ENCODE peak calls at places on chromosomes 7 and 10, in ten cellular contexts. F is brain microvascular endothelial cell; D is naive thymus-derived CD4-positive, alpha-beta T cell; O is HepG2; L is mammary epithelial cell; E is hepatocyte; I is spleen; P is bronchial epithelial cell; N is CD4-positive, CD25-positive, alpha-beta regulatory T cell; R is AG10803. T is an unnamed sample.

GRCh38 chr7:17030559-17030958 is 148.8 kb upstream of the AGR3 start:
- DNase-seq in D (no peak), R (no peak), L (no peak), P (no peak), E (no peak), N (peak), O (no peak), F (no peak), I (no peak), T (no peak)

GRCh38 chr10:31374146-31374696 is 55.2 kb downstream of the ZEB1 start:
- DNase-seq in R (peak), P (no peak), D (no peak), F (no peak), L (no peak), N (no peak), I (no peak), E (no peak), O (no peak), T (no peak)

GRCh38 chr10:70255329-70256299 is 22.4 kb upstream of the PPA1 start:
- DNase-seq in L (peak), I (no peak), E (no peak), P (peak), F (no peak), R (peak), O (peak), D (no peak), N (peak), T (peak)

GRCh38 chr10:97498841-97499560 is at the start of gene UBTD1:
- DNase-seq in F (no peak), O (peak), L (peak), P (peak), I (no peak), E (peak), R (peak), D (no peak), N (peak), T (peak)

GRCh38 chr10:47028466-47028865 is 117.2 kb downstream of the PTPN20 start:
- DNase-seq in F (no peak), D (peak), E (no peak), I (peak), L (no peak), P (no peak), R (no peak), N (no peak), O (no peak), T (no peak)

GRCh38 chr7:1947586-1948217 is 277.6 kb downstream of the ELFN1 start:
- DNase-seq in N (no peak), O (no peak), P (no peak), D (no peak), L (no peak), E (no peak), I (peak), F (no peak), R (no peak), T (peak)

GRCh38 chr7:7103343-7104313 is 78.7 kb upstream of the C1GALT1 start:
- DNase-seq in E (peak), I (peak), F (peak), R (peak), D (no peak), L (peak), O (peak), N (peak), P (peak), T (peak)

GRCh38 chr10:97408496-97408992 is 7.4 kb upstream of the RRP12 start:
- DNase-seq in E (no peak), F (no peak), N (no peak), I (no peak), D (no peak), O (peak), P (peak), L (peak), R (no peak), T (no peak)

GRCh38 chr10:784759-785538 is 95.5 kb upstream of the DIP2C start:
- DNase-seq in F (peak), I (peak), E (peak), R (peak), N (peak), O (no peak), L (peak), D (peak), P (peak), T (peak)

GRCh38 chr10:44756235-44756634 is 154.9 kb upstream of the TMEM72 start:
- DNase-seq in F (peak), P (peak), I (no peak), N (no peak), D (no peak), O (no peak), L (peak), R (peak), E (no peak), T (no peak)

GRCh38 chr7:12802070-12802469 is 114.6 kb downstream of the ARL4A start:
- DNase-seq in F (no peak), D (no peak), P (peak), E (peak), L (peak), R (no peak), O (no peak), I (no peak), N (no peak), T (no peak)

GRCh38 chr10:124138195-124138882 is 44.9 kb upstream of the CHST15 start:
- DNase-seq in E (no peak), D (no peak), N (no peak), L (no peak), I (no peak), O (no peak), R (peak), P (no peak), F (no peak), T (peak)

GRCh38 chr7:94687810-94688209 is 31.9 kb upstream of the SGCE start:
- DNase-seq in R (peak), P (no peak), F (no peak), N (no peak), I (no peak), O (no peak), E (no peak), D (no peak), L (no peak), T (no peak)

GRCh38 chr10:125023862-125024495 is 82.1 kb downstream of the ZRANB1 start:
- DNase-seq in R (peak), P (no peak), E (no peak), O (no peak), D (no peak), F (no peak), L (no peak), I (no peak), N (no peak), T (peak)

GRCh38 chr10:98528785-98529183 is 82.0 kb upstream of the HPS1 start:
- DNase-seq in N (no peak), F (no peak), L (no peak), I (no peak), O (no peak), P (no peak), R (no peak), E (no peak), D (no peak), T (no peak)

GRCh38 chr10:68665841-68666240 is 55.2 kb upstream of the CCAR1 start:
- DNase-seq in L (peak), E (no peak), N (no peak), O (no peak), F (peak), R (peak), D (no peak), P (no peak), I (no peak), T (no peak)

GRCh38 chr7:152544481-152544927 is 108.7 kb upstream of the KMT2C start:
- DNase-seq in R (no peak), D (no peak), O (no peak), N (no peak), F (no peak), E (peak), L (no peak), I (no peak), P (no peak), T (no peak)

GRCh38 chr10:6274040-6274439 is 71.3 kb downstream of the PFKFB3 start:
- DNase-seq in N (no peak), P (peak), F (no peak), R (peak), I (no peak), D (no peak), L (no peak), O (peak), E (no peak), T (no peak)

GRCh38 chr7:101066858-101067227 is 18.4 kb upstream of the TRIM56 start:
- DNase-seq in L (no peak), D (no peak), O (no peak), I (peak), P (no peak), R (no peak), N (no peak), F (peak), E (no peak), T (peak)

GRCh38 chr7:140517546-140518369 is 38.5 kb upstream of the MKRN1 start:
- DNase-seq in F (peak), O (peak), I (peak), L (peak), N (peak), P (peak), E (peak), D (peak), R (peak), T (peak)

GRCh38 chr10:49613882-49614241 is at the start of gene CHAT:
- DNase-seq in E (no peak), F (no peak), O (no peak), R (no peak), D (no peak), I (peak), N (no peak), P (no peak), L (no peak), T (no peak)

GRCh38 chr7:41045556-41046123 is 657.2 kb downstream of the INHBA start:
- DNase-seq in D (no peak), P (peak), I (no peak), F (no peak), E (peak), R (no peak), N (no peak), O (peak), L (peak), T (no peak)

GRCh38 chr7:3243680-3244079 is 57.4 kb upstream of the SDK1 start:
- DNase-seq in F (no peak), I (no peak), E (no peak), D (no peak), R (no peak), O (no peak), L (no peak), N (no peak), P (peak), T (no peak)

GRCh38 chr7:43108255-43109011 is 4.0 kb upstream of the HECW1 start:
- DNase-seq in E (peak), I (peak), F (peak), L (peak), P (peak), N (peak), D (peak), R (peak), O (peak), T (peak)

GRCh38 chr7:155738652-155739537 is 73.4 kb downstream of the SHH start:
- DNase-seq in F (peak), P (peak), N (peak), R (peak), O (peak), D (peak), L (peak), I (peak), E (peak), T (peak)

GRCh38 chr7:50182734-50183133 is 89.7 kb upstream of the ZPBP start:
- DNase-seq in P (no peak), N (no peak), R (no peak), O (no peak), F (no peak), E (no peak), L (no peak), D (no peak), I (no peak), T (no peak)

GRCh38 chr10:117226813-117227451 is 14.0 kb upstream of the SLC18A2 start:
- DNase-seq in P (peak), O (peak), N (no peak), I (peak), L (peak), R (peak), D (no peak), F (peak), E (peak), T (no peak)

GRCh38 chr10:48448796-48449195 is 142.3 kb downstream of the MAPK8 start:
- DNase-seq in E (peak), O (no peak), D (no peak), N (no peak), F (peak), L (peak), I (peak), P (peak), R (peak), T (peak)

GRCh38 chr7:143407296-143408246 is 1.1 kb downstream of the EPHA1 start:
- DNase-seq in L (no peak), R (no peak), E (no peak), D (no peak), P (peak), N (peak), O (no peak), F (no peak), I (no peak), T (no peak)

GRCh38 chr10:79252450-79252849 is 94.8 kb upstream of the PPIF start:
- DNase-seq in R (no peak), I (no peak), N (no peak), L (no peak), E (no peak), O (no peak), D (no peak), F (no peak), P (no peak), T (no peak)

GRCh38 chr7:134701272-134701671 is 54.6 kb downstream of the BPGM start:
- DNase-seq in O (peak), N (peak), R (no peak), F (no peak), P (peak), L (no peak), D (no peak), I (no peak), E (no peak), T (no peak)

GRCh38 chr10:73244866-73245477 is 2.1 kb downstream of the DNAJC9 start:
- DNase-seq in F (no peak), I (no peak), D (no peak), N (peak), L (no peak), E (no peak), O (no peak), P (no peak), R (no peak), T (no peak)
- H3K4me3 ChIP-seq in F (peak), I (no peak), D (no peak), N (peak), L (peak), E (no peak), O (peak), P (no peak), R (peak), T (no peak)

DNA sequence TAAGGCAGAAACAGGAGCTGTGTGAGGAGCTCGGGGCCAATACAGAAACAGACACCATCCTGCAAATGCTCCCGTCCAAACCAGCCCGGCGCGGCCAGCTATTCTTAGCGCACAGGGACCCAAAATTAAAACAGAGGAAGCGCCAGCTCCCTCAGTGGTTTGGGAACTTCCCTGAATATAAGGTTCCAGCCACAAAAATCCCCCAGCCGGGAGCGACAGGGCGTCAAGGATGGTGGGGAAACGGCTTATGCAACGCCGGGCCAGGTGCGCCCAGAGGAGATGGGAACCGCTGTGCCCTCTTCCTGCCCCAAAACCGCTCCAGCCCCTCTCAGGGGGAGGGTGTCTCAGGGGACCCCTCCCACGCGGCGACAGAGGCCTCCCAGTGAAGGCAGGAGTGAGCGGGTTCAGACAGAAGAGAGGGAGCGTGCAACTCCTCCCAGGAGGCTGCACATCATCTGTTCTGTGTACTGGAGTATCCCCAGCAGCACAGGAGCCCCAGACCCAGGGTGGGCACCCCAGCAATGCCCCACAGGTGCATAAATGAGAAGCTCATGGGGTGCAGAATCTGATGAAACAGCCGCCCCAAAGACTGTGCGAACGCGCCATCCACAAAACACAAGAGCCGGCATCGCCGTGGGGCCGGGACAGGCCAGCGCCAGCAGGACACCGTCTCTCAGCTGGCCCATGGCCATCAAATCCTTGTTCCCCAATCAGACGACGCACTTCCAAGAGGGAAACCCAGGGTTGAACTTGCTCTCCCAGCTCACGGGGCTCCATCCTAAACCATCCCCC is 73.9 kb upstream of the PDGFA start:
- DNase-seq in R (no peak), N (no peak), P (no peak), I (no peak), L (no peak), D (peak), E (no peak), O (no peak), F (no peak), T (no peak)
- H3K4me3 ChIP-seq in R (no peak), N (no peak), P (no peak), I (no peak), L (no peak), D (no peak), E (no peak), O (no peak), F (no peak), T (no peak)

GRCh38 chr10:132434405-132435005 is 37.5 kb downstream of the PWWP2B start:
- DNase-seq in I (peak), D (peak), E (no peak), L (no peak), N (peak), P (no peak), F (no peak), O (no peak), R (no peak), T (peak)
- H3K4me3 ChIP-seq in I (no peak), D (no peak), E (no peak), L (no peak), N (no peak), P (no peak), F (no peak), O (no peak), R (no peak), T (no peak)

GRCh38 chr7:5282464-5283316 is at the start of gene SLC29A4:
- DNase-seq in L (no peak), P (no peak), E (peak), O (no peak), R (peak), F (no peak), I (no peak), N (no peak), D (no peak), T (no peak)
- H3K4me3 ChIP-seq in L (no peak), P (peak), E (peak), O (peak), R (peak), F (peak), I (peak), N (no peak), D (no peak), T (no peak)

DNA sequence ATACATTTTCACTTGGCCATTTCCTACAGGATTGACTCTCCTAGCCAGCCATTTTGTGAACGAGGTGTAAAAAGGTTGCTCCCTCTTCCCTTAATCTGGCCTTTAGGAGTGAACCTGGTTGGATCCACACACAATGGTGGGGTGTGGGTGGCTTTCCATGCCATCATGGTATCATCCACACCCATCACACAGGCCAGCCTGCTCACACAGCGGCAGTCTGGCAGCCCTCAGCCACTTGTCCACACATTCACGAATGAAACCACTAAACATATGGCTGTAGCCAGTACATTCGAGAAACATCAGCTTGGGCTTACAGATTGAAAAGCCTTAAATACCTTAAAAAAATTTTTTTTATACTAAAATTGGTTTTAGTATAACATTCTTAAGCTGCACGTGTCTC is 31.9 kb downstream of the NEUROD6 start:
- DNase-seq in I (no peak), O (no peak), F (no peak), R (no peak), P (no peak), D (no peak), E (no peak), L (no peak), N (no peak), T (no peak)
- H3K4me3 ChIP-seq in I (no peak), O (no peak), F (no peak), R (no peak), P (no peak), D (no peak), E (no peak), L (no peak), N (no peak), T (no peak)

GRCh38 chr7:125661006-125661405 is 731.4 kb upstream of the POT1 start:
- DNase-seq in N (no peak), O (no peak), D (no peak), I (no peak), R (no peak), P (peak), E (no peak), F (peak), L (no peak), T (no peak)
- H3K4me3 ChIP-seq in N (no peak), O (no peak), D (no peak), I (no peak), R (no peak), P (no peak), E (no peak), F (no peak), L (no peak), T (no peak)

DNA sequence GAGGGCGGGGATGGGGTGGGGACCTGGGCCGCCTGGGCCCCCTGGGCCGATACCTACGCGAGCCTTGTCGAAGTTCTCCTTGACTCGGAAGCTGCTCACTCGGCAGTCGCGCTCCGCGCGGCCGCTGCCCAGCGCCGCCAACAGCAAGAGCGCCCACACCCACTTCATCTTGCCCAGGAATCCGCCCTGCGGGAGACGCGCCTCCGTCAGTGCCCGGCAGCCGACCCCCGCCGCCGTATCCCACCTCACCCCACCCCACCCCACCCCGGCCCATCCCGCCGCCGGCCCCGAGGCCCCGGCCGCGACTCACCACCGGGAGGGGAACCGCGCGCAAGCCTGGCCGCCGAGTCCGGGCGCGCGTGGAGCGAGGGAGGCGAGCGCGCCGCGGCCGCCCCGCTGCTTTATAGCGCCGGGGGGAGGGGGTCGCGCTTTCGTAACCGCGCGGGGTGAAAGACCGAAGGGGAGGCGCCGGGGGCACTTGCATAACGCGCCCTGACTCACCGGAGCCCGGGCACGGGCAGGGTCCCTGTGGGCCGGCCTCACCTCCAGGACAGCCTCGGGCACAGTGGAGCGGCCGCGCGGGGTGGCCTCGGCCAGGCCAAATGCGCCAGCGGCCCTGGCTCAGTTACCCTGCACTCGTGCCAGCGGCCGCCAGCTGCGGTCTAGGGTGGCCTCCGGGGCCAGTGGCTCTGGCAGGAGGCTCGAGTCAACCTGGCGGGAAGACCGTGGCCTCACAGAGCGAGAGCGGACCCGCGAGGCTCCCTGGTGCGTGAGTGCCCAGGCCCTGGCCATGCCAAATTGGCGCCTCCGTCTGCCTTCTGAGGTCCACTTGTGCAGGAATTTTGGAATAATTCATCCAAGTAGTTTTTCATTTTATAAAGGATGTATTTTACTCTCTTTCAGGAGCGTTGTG is at the start of gene RBP4:
- DNase-seq in E (peak), I (no peak), F (peak), P (peak), R (peak), D (no peak), N (no peak), O (peak), L (no peak), T (peak)
- H3K4me3 ChIP-seq in E (peak), I (peak), F (peak), P (peak), R (peak), D (no peak), N (no peak), O (peak), L (no peak), T (no peak)

GRCh38 chr7:138768251-138768650 is 29.5 kb upstream of the TMEM213 start:
- DNase-seq in E (no peak), D (no peak), N (no peak), L (no peak), O (no peak), R (no peak), I (no peak), F (no peak), P (no peak), T (peak)

GRCh38 chr7:138773176-138773575 is 24.6 kb upstream of the TMEM213 start:
- DNase-seq in N (no peak), L (no peak), R (no peak), E (no peak), O (no peak), I (peak), P (no peak), D (no peak), F (no peak), T (peak)

GRCh38 chr7:138776156-138776833 is 21.5 kb upstream of the TMEM213 start:
- DNase-seq in N (no peak), L (no peak), E (no peak), O (no peak), I (peak), R (no peak), P (no peak), F (no peak), D (no peak), T (peak)

GRCh38 chr7:138770904-138771303 is 26.9 kb upstream of the TMEM213 start:
- DNase-seq in F (no peak), N (no peak), E (no peak), L (no peak), R (no peak), I (peak), P (no peak), D (no peak), O (peak), T (no peak)

GRCh38 chr7:138773817-138774216 is 24.0 kb upstream of the TMEM213 start:
- DNase-seq in R (no peak), P (no peak), N (no peak), D (no peak), L (no peak), F (no peak), E (no peak), O (no peak), I (peak), T (peak)
- H3K4me3 ChIP-seq in R (no peak), P (no peak), N (no peak), D (no peak), L (no peak), F (no peak), E (no peak), O (no peak), I (no peak), T (peak)

T was measured in kidney.